ENCODE peak calls at places on chromosomes 11 and 22, in ten cellular contexts. V, Q, H, C, S, J, P, Y, L and F are unnamed samples.

GRCh38 chr11:31421840-31422239 is 52.2 kb downstream of the DNAJC24 start:
- DNase-seq in V (no peak), Y (no peak), J (no peak), Q (peak; percentile 48), H (no peak), P (no peak), C (no peak), L (no peak), S (no peak), F (no peak)

GRCh38 chr11:60785806-60786361 is 751 bp downstream of the MS4A10 start:
- DNase-seq in H (peak; percentile 34), Y (no peak), J (no peak), V (no peak), Q (no peak), C (peak; percentile 14), S (no peak), P (no peak), L (no peak), F (no peak)

GRCh38 chr11:134418119-134418840 is 6.2 kb upstream of the B3GAT1 start:
- DNase-seq in S (no peak), L (no peak), P (no peak), Y (no peak), C (peak; percentile 45), Q (peak; percentile 29), H (peak; percentile 2), J (no peak), V (no peak), F (no peak)

GRCh38 chr11:113579292-113579940 is 104.2 kb upstream of the DRD2 start:
- DNase-seq in Q (no peak), V (no peak), S (no peak), C (peak; percentile 13), Y (no peak), L (no peak), P (no peak), H (no peak), J (no peak), F (peak; percentile 79)

GRCh38 chr11:64000026-64000739 is 13.9 kb downstream of the OTUB1 start:
- DNase-seq in V (no peak), Q (peak; percentile 90), S (peak; percentile 63), J (peak; percentile 55), P (peak; percentile 65), H (peak; percentile 53), L (peak; percentile 80), C (no peak), Y (no peak), F (no peak)

GRCh38 chr22:41288245-41288946 is 2.4 kb upstream of the RANGAP1 start:
- DNase-seq in V (peak; percentile 74), Q (peak; percentile 41), H (peak; percentile 80), C (no peak), L (peak; percentile 37), J (peak; percentile 80), S (peak; percentile 59), P (no peak), Y (no peak), F (no peak)

GRCh38 chr11:74072721-74073120 is 63.8 kb upstream of the UCP3 start:
- DNase-seq in S (no peak), V (no peak), L (no peak), P (no peak), Y (no peak), J (no peak), H (no peak), C (no peak), Q (no peak), F (no peak)

GRCh38 chr11:61912530-61912898 is 4.9 kb downstream of the RAB3IL1 start:
- DNase-seq in Q (no peak), P (peak; percentile 25), L (no peak), H (no peak), C (no peak), S (peak; percentile 83), Y (no peak), J (no peak), V (no peak), F (no peak)

GRCh38 chr22:45491841-45492240 is 10.8 kb upstream of the FBLN1 start:
- DNase-seq in J (no peak), P (no peak), S (no peak), H (no peak), V (no peak), L (no peak), Y (no peak), Q (no peak), C (no peak), F (no peak)

GRCh38 chr22:45488764-45489370 is 13.8 kb upstream of the FBLN1 start:
- DNase-seq in C (no peak), L (no peak), V (no peak), H (no peak), P (no peak), S (no peak), J (no peak), Y (no peak), Q (no peak), F (no peak)

GRCh38 chr22:45485271-45485670 is 17.4 kb upstream of the FBLN1 start:
- DNase-seq in J (no peak), L (no peak), H (no peak), C (no peak), V (no peak), Y (no peak), S (no peak), Q (no peak), P (no peak), F (no peak)

GRCh38 chr22:45493286-45493771 is 9.4 kb upstream of the FBLN1 start:
- DNase-seq in S (no peak), Y (no peak), V (no peak), Q (no peak), H (no peak), L (no peak), J (no peak), P (no peak), C (no peak), F (no peak)

GRCh38 chr22:45490836-45491235 is 11.8 kb upstream of the FBLN1 start:
- DNase-seq in J (no peak), C (no peak), H (no peak), L (no peak), Q (no peak), S (no peak), V (no peak), Y (no peak), P (no peak), F (no peak)
- H3K27ac ChIP-seq in J (no peak overlapping the region), C (no peak overlapping the region), H (no peak overlapping the region), L (no peak overlapping the region), Q (no peak overlapping the region), S (no peak overlapping the region), V (no peak overlapping the region), Y (no peak overlapping the region), P (no peak overlapping the region), F (no peak overlapping the region)

GRCh38 chr22:35752172-35752832 is 34.6 kb downstream of the APOL5 start:
- DNase-seq in S (no peak), J (no peak), H (peak; percentile 48), C (no peak), Q (peak; percentile 30), L (no peak), Y (peak; percentile 5), P (no peak), V (no peak), F (no peak)
- H3K4me1 ChIP-seq in S (peaks cover 9% of the 10 kb centered on the region), J (no peaks in the 10 kb centered on the region), H (no peaks in the 10 kb centered on the region), C (no peaks in the 10 kb centered on the region), Q (peaks cover 61% of the 10 kb centered on the region), L (peaks cover 14% of the 10 kb centered on the region), Y (peaks cover 11% of the 10 kb centered on the region), P (no peaks in the 10 kb centered on the region), V (no peaks in the 10 kb centered on the region), F (peaks cover 12% of the 10 kb centered on the region)

GRCh38 chr11:441043-441417 is 781 bp downstream of the ANO9 start:
- DNase-seq in Q (no peak), C (no peak), H (no peak), S (no peak), Y (no peak), P (no peak), L (no peak), V (no peak), J (no peak), F (no peak)

GRCh38 chr11:442611-443081 is 835 bp upstream of the ANO9 start:
- DNase-seq in S (no peak), L (no peak), P (no peak), Y (no peak), H (no peak), J (no peak), V (no peak), C (no peak), Q (no peak), F (no peak)

GRCh38 chr11:443542-444199 is 1.9 kb upstream of the ANO9 start:
- DNase-seq in L (no peak), P (no peak), V (no peak), H (no peak), Y (no peak), Q (peak; percentile 43), J (no peak), S (no peak), C (no peak), F (no peak)

GRCh38 chr11:440065-441042 is 1.5 kb downstream of the ANO9 start:
- DNase-seq in P (no peak), H (no peak), C (peak; percentile 72), L (no peak), S (no peak), V (no peak), Q (no peak), J (no peak), Y (no peak), F (no peak)

DNA sequence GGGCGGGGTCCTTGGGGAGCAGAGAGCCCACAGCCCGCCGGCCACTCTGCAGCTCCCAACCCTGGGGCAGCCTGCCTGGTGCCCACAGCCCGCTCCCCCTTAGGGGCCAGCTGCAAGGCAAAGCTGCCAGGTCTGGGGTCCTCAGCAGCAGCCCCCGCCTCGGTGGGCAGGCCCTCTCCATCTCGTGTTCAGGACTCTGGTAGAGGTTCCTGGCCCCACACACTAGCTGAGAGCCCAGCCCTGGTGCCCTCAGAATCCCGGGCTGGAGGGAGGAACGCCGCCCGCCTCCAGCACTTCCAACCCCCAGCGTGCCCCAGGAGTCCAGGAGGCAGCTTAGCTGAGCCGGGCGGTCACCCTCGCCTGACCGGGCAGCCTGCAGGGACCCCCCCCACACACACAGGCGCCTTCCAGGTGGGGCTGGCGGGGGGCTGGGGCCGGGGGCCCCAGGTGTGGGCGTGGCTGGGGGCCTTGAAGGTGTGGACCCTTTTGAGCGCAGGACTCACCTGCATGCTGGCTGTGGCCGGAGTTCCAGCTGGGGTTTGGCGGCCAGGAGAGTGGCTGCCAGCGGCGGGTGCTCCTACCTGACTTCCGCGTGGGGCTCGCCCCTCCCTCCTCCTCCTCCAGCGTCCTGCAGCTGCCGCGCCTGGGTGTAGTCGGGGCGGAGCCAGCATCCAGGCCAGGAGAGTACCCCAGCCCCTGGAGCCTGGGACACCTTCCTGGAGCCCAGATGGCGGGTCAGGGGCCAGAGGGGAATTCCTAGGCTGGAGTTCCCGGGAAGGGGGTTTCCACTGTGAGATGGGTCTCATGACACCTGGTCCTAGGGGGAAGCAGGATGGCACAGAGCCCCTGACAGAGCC is at the start of gene ANO9:
- DNase-seq in P (peak; percentile 74), V (no peak), Q (peak; percentile 77), L (peak; percentile 81), S (peak; percentile 79), J (peak; percentile 61), C (peak; percentile 73), Y (no peak), H (no peak), F (no peak)
- TF ChIP-seq POLR2AphosphoS5 in P (no peak), V (peak; percentile 83), Q (peak; percentile 38), L (no peak), S (no peak), J (no peak), C (no peak), Y (peak; percentile 57), H (no peak), F (no peak)

GRCh38 chr11:102179366-102179765 is 69.1 kb downstream of the YAP1 start:
- DNase-seq in H (no peak), L (no peak), V (no peak), S (no peak), Y (no peak), P (no peak), J (no peak), C (no peak), Q (peak; percentile 49), F (no peak)

GRCh38 chr11:102172127-102172848 is 62.0 kb downstream of the YAP1 start:
- DNase-seq in P (no peak), V (no peak), Y (no peak), C (no peak), S (peak; percentile 53), L (no peak), H (peak; percentile 43), J (no peak), Q (no peak), F (no peak)

GRCh38 chr11:102177126-102177525 is 66.9 kb downstream of the YAP1 start:
- DNase-seq in C (no peak), H (no peak), J (no peak), Y (no peak), S (no peak), Q (no peak), P (no peak), L (no peak), V (no peak), F (no peak)

DNA sequence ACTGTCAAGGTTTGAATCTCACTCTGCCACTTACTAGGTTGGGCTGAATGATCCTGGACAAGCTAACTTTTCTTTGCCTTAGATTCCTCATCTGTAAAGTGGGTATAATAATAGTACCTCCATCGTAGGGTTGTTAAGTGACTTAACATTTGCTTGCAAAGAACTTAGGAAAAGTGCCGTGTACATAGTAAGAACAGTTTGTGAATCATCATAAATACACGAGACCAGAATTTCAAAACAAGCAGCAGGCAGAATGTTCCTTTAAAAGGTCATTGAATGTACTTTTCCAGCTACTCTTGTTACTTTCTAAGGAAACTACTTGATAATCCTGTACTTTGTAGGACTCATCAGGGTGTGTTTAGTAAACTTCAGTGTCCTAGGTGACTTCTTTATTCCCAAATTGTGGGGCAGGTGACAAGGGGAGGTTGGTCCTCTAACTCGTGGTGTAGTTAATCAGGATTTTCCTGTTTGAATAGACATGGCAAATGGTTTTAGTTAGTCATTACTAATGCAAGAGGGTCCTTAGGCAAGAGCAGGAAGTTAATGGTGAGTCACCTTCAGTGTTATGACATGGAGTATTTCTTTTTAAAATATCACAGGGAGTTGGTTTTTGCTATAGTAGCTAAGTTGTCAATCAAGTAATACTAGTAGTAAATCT is 67.9 kb downstream of the YAP1 start:
- DNase-seq in Q (no peak), L (no peak), J (peak; percentile 27), H (peak; percentile 88), C (no peak), V (peak; percentile 87), P (no peak), S (no peak), Y (no peak), F (no peak)
- H3K27ac ChIP-seq in Q (peak overlapping the region; percentile 46), L (peak overlapping the region; percentile 86), J (peak overlapping the region; percentile 68), H (peak overlapping the region; percentile 74), C (no peak overlapping the region), V (peak overlapping the region; percentile 52), P (peak overlapping the region; percentile 87), S (peak overlapping the region; percentile 63), Y (no peak overlapping the region), F (peak overlapping the region; percentile 72)